ENCODE peak calls at places on chromosomes 5 and 9, in seven cellular contexts. One of them, this sample, is unnamed.

GRCh38 chr5:109567374-109568044 is 122.2 kb upstream of the MAN2A1 start:
- DNase-seq in trophoblast cell: peak; percentile 15
- DNase-seq in H1: no peak
- DNase-seq in mesenchymal stem cell: peak; percentile 91
- DNase-seq in mesendoderm: peak; percentile 59
- DNase-seq in IMR-90: peak; percentile 28
- DNase-seq in neuronal stem cell: no peak
- DNase-seq in this sample: no peak

GRCh38 chr9:33151007-33151557 is 16.1 kb downstream of the B4GALT1 start:
- DNase-seq in neuronal stem cell: no peak
- DNase-seq in mesendoderm: peak; percentile 45
- DNase-seq in trophoblast cell: peak; percentile 59
- DNase-seq in mesenchymal stem cell: peak; percentile 95
- DNase-seq in H1: no peak
- DNase-seq in IMR-90: peak; percentile 98
- DNase-seq in this sample: no peak

GRCh38 chr5:143023447-143024096 is 253.4 kb downstream of the ARHGAP26 start:
- DNase-seq in mesenchymal stem cell: no peak
- DNase-seq in neuronal stem cell: no peak
- DNase-seq in IMR-90: peak; percentile 68
- DNase-seq in mesendoderm: no peak
- DNase-seq in H1: no peak
- DNase-seq in trophoblast cell: no peak
- DNase-seq in this sample: no peak

GRCh38 chr5:169024426-169024825 is 276.5 kb downstream of the SLIT3 start:
- DNase-seq in mesenchymal stem cell: no peak
- DNase-seq in H1: no peak
- DNase-seq in mesendoderm: no peak
- DNase-seq in IMR-90: no peak
- DNase-seq in trophoblast cell: no peak
- DNase-seq in neuronal stem cell: no peak
- DNase-seq in this sample: no peak

GRCh38 chr5:123800640-123801039 is 288.7 kb downstream of the CSNK1G3 start:
- DNase-seq in mesenchymal stem cell: no peak
- DNase-seq in trophoblast cell: no peak
- DNase-seq in neuronal stem cell: no peak
- DNase-seq in mesendoderm: no peak
- DNase-seq in IMR-90: no peak
- DNase-seq in H1: no peak
- DNase-seq in this sample: no peak

GRCh38 chr5:81855576-81855975 is 104.7 kb upstream of the SSBP2 start:
- DNase-seq in H1: no peak
- DNase-seq in IMR-90: no peak
- DNase-seq in trophoblast cell: no peak
- DNase-seq in neuronal stem cell: no peak
- DNase-seq in mesenchymal stem cell: no peak
- DNase-seq in mesendoderm: no peak
- DNase-seq in this sample: no peak

GRCh38 chr9:86434039-86434726 is 80.0 kb upstream of the TUT7 start:
- DNase-seq in mesendoderm: peak; percentile 69
- DNase-seq in neuronal stem cell: peak; percentile 57
- DNase-seq in trophoblast cell: peak; percentile 81
- DNase-seq in IMR-90: peak; percentile 79
- DNase-seq in H1: no peak
- DNase-seq in mesenchymal stem cell: peak; percentile 80
- DNase-seq in this sample: no peak

GRCh38 chr9:13718086-13718485 is 438.6 kb upstream of the MPDZ start:
- DNase-seq in neuronal stem cell: no peak
- DNase-seq in trophoblast cell: peak; percentile 23
- DNase-seq in H1: no peak
- DNase-seq in mesendoderm: no peak
- DNase-seq in mesenchymal stem cell: no peak
- DNase-seq in IMR-90: peak; percentile 9
- DNase-seq in this sample: no peak

GRCh38 chr9:133514475-133515239 is 10.1 kb downstream of the MYMK start:
- DNase-seq in mesenchymal stem cell: no peak
- DNase-seq in trophoblast cell: no peak
- DNase-seq in neuronal stem cell: no peak
- DNase-seq in H1: no peak
- DNase-seq in IMR-90: no peak
- DNase-seq in mesendoderm: no peak
- DNase-seq in this sample: no peak

GRCh38 chr5:36943584-36943983 is 67.0 kb downstream of the NIPBL start:
- DNase-seq in mesenchymal stem cell: no peak
- DNase-seq in neuronal stem cell: no peak
- DNase-seq in mesendoderm: no peak
- DNase-seq in H1: no peak
- DNase-seq in IMR-90: no peak
- DNase-seq in trophoblast cell: no peak
- DNase-seq in this sample: no peak

GRCh38 chr5:169861934-169862333 is 118.4 kb downstream of the INSYN2B start:
- DNase-seq in neuronal stem cell: no peak
- DNase-seq in trophoblast cell: no peak
- DNase-seq in H1: no peak
- DNase-seq in mesendoderm: no peak
- DNase-seq in mesenchymal stem cell: peak; percentile 63
- DNase-seq in IMR-90: peak; percentile 96
- DNase-seq in this sample: no peak

GRCh38 chr9:14346826-14347407 is 33.0 kb upstream of the NFIB start:
- DNase-seq in IMR-90: no peak
- DNase-seq in mesenchymal stem cell: no peak
- DNase-seq in neuronal stem cell: no peak
- DNase-seq in mesendoderm: peak; percentile 60
- DNase-seq in trophoblast cell: no peak
- DNase-seq in H1: no peak
- DNase-seq in this sample: no peak

GRCh38 chr5:57816108-57816507 is 333.5 kb upstream of the ACTBL2 start:
- DNase-seq in mesenchymal stem cell: peak; percentile 77
- DNase-seq in mesendoderm: peak; percentile 37
- DNase-seq in IMR-90: peak; percentile 98
- DNase-seq in trophoblast cell: peak; percentile 56
- DNase-seq in H1: peak; percentile 15
- DNase-seq in neuronal stem cell: no peak
- DNase-seq in this sample: peak; percentile 26

GRCh38 chr5:36607838-36608783 is 1.7 kb downstream of the SLC1A3 start:
- DNase-seq in H1: no peak
- DNase-seq in mesenchymal stem cell: peak; percentile 6
- DNase-seq in IMR-90: no peak
- DNase-seq in mesendoderm: no peak
- DNase-seq in neuronal stem cell: no peak
- DNase-seq in trophoblast cell: peak; percentile 52
- DNase-seq in this sample: no peak

GRCh38 chr9:77261605-77262004 is 84.3 kb downstream of the VPS13A start:
- DNase-seq in H1: no peak
- DNase-seq in mesenchymal stem cell: no peak
- DNase-seq in trophoblast cell: no peak
- DNase-seq in mesendoderm: no peak
- DNase-seq in neuronal stem cell: no peak
- DNase-seq in IMR-90: no peak
- DNase-seq in this sample: no peak

GRCh38 chr9:2466703-2467102 is 154.9 kb upstream of the VLDLR start:
- DNase-seq in mesenchymal stem cell: no peak
- DNase-seq in H1: no peak
- DNase-seq in mesendoderm: no peak
- DNase-seq in IMR-90: no peak
- DNase-seq in neuronal stem cell: no peak
- DNase-seq in trophoblast cell: peak; percentile 61
- DNase-seq in this sample: no peak

GRCh38 chr9:138073408-138073807 is 195.8 kb downstream of the CACNA1B start:
- DNase-seq in trophoblast cell: no peak
- DNase-seq in H1: no peak
- DNase-seq in neuronal stem cell: no peak
- DNase-seq in mesendoderm: no peak
- DNase-seq in mesenchymal stem cell: no peak
- DNase-seq in IMR-90: no peak
- DNase-seq in this sample: no peak

GRCh38 chr5:142674438-142675210 is 11.3 kb downstream of the FGF1 start:
- DNase-seq in mesenchymal stem cell: peak; percentile 61
- DNase-seq in neuronal stem cell: no peak
- DNase-seq in IMR-90: peak; percentile 89
- DNase-seq in trophoblast cell: no peak
- DNase-seq in mesendoderm: no peak
- DNase-seq in H1: no peak
- DNase-seq in this sample: no peak

GRCh38 chr9:79764377-79764776 is 192.6 kb downstream of the TLE4 start:
- DNase-seq in trophoblast cell: peak; percentile 82
- DNase-seq in IMR-90: peak; percentile 98
- DNase-seq in mesendoderm: peak; percentile 70
- DNase-seq in mesenchymal stem cell: peak; percentile 92
- DNase-seq in neuronal stem cell: no peak
- DNase-seq in H1: no peak
- DNase-seq in this sample: no peak

GRCh38 chr5:139820130-139820529 is 24.5 kb downstream of the PSD2 start:
- DNase-seq in neuronal stem cell: no peak
- DNase-seq in trophoblast cell: no peak
- DNase-seq in H1: no peak
- DNase-seq in mesenchymal stem cell: no peak
- DNase-seq in mesendoderm: peak; percentile 21
- DNase-seq in IMR-90: no peak
- DNase-seq in this sample: no peak

GRCh38 chr9:24464321-24464951 is 81.3 kb downstream of the IZUMO3 start:
- DNase-seq in trophoblast cell: no peak
- DNase-seq in neuronal stem cell: no peak
- DNase-seq in mesenchymal stem cell: peak; percentile 45
- DNase-seq in mesendoderm: peak; percentile 92
- DNase-seq in IMR-90: no peak
- DNase-seq in H1: peak; percentile 3
- DNase-seq in this sample: no peak

GRCh38 chr9:77276799-77277198 is 99.5 kb downstream of the VPS13A start:
- DNase-seq in mesenchymal stem cell: no peak
- DNase-seq in IMR-90: no peak
- DNase-seq in mesendoderm: peak; percentile 34
- DNase-seq in neuronal stem cell: no peak
- DNase-seq in trophoblast cell: no peak
- DNase-seq in H1: no peak
- DNase-seq in this sample: no peak

GRCh38 chr9:91089405-91090131 is 272.1 kb downstream of the AUH start:
- DNase-seq in neuronal stem cell: no peak
- DNase-seq in H1: no peak
- DNase-seq in mesenchymal stem cell: peak; percentile 60
- DNase-seq in mesendoderm: peak; percentile 66
- DNase-seq in IMR-90: peak; percentile 73
- DNase-seq in trophoblast cell: peak; percentile 20
- DNase-seq in this sample: no peak

GRCh38 chr5:85488295-85488694 is 1103.6 kb upstream of the EDIL3 start:
- DNase-seq in IMR-90: no peak
- DNase-seq in neuronal stem cell: no peak
- DNase-seq in H1: no peak
- DNase-seq in mesenchymal stem cell: no peak
- DNase-seq in mesendoderm: no peak
- DNase-seq in trophoblast cell: no peak
- DNase-seq in this sample: no peak
- H4K8ac ChIP-seq in IMR-90: no peak overlapping the region
- H4K8ac ChIP-seq in neuronal stem cell: no peak overlapping the region
- H4K8ac ChIP-seq in H1: no peak overlapping the region
- H4K8ac ChIP-seq in mesenchymal stem cell: no peak overlapping the region
- H4K8ac ChIP-seq in mesendoderm: no peak overlapping the region
- H4K8ac ChIP-seq in trophoblast cell: no peak overlapping the region
- H4K8ac ChIP-seq in this sample: no peak overlapping the region

GRCh38 chr9:135038826-135039225 is 48.6 kb upstream of the OLFM1 start:
- DNase-seq in mesendoderm: no peak
- DNase-seq in neuronal stem cell: no peak
- DNase-seq in H1: no peak
- DNase-seq in IMR-90: no peak
- DNase-seq in mesenchymal stem cell: no peak
- DNase-seq in trophoblast cell: no peak
- DNase-seq in this sample: peak; percentile 23
- H3K9ac ChIP-seq in mesendoderm: no peak overlapping the region
- H3K9ac ChIP-seq in neuronal stem cell: no peak overlapping the region
- H3K9ac ChIP-seq in H1: no peak overlapping the region
- H3K9ac ChIP-seq in IMR-90: no peak overlapping the region
- H3K9ac ChIP-seq in mesenchymal stem cell: no peak overlapping the region
- H3K9ac ChIP-seq in trophoblast cell: no peak overlapping the region
- H3K9ac ChIP-seq in this sample: no peak overlapping the region

GRCh38 chr5:65156933-65157332 is 324.8 kb downstream of the ADAMTS6 start:
- DNase-seq in mesendoderm: no peak
- DNase-seq in trophoblast cell: no peak
- DNase-seq in H1: no peak
- DNase-seq in mesenchymal stem cell: no peak
- DNase-seq in neuronal stem cell: no peak
- DNase-seq in IMR-90: no peak
- DNase-seq in this sample: no peak
- H4K8ac ChIP-seq in mesendoderm: no peak overlapping the region
- H4K8ac ChIP-seq in trophoblast cell: no peak overlapping the region
- H4K8ac ChIP-seq in H1: no peak overlapping the region
- H4K8ac ChIP-seq in mesenchymal stem cell: no peak overlapping the region
- H4K8ac ChIP-seq in neuronal stem cell: no peak overlapping the region
- H4K8ac ChIP-seq in IMR-90: no peak overlapping the region
- H4K8ac ChIP-seq in this sample: no peak overlapping the region

GRCh38 chr9:89421595-89421994 is 76.3 kb downstream of the SEMA4D start:
- DNase-seq in mesendoderm: no peak
- DNase-seq in neuronal stem cell: no peak
- DNase-seq in IMR-90: peak; percentile 77
- DNase-seq in mesenchymal stem cell: no peak
- DNase-seq in H1: no peak
- DNase-seq in trophoblast cell: no peak
- DNase-seq in this sample: no peak

GRCh38 chr9:89420397-89420796 is 77.5 kb downstream of the SEMA4D start:
- DNase-seq in trophoblast cell: no peak
- DNase-seq in mesenchymal stem cell: no peak
- DNase-seq in neuronal stem cell: no peak
- DNase-seq in mesendoderm: no peak
- DNase-seq in IMR-90: no peak
- DNase-seq in H1: no peak
- DNase-seq in this sample: no peak

GRCh38 chr9:89418112-89418872 is 79.6 kb downstream of the SEMA4D start:
- DNase-seq in H1: no peak
- DNase-seq in mesendoderm: no peak
- DNase-seq in neuronal stem cell: no peak
- DNase-seq in mesenchymal stem cell: no peak
- DNase-seq in IMR-90: no peak
- DNase-seq in trophoblast cell: no peak
- DNase-seq in this sample: no peak

GRCh38 chr9:89419978-89420394 is 77.9 kb downstream of the SEMA4D start:
- DNase-seq in H1: no peak
- DNase-seq in trophoblast cell: no peak
- DNase-seq in mesenchymal stem cell: no peak
- DNase-seq in IMR-90: no peak
- DNase-seq in neuronal stem cell: no peak
- DNase-seq in mesendoderm: no peak
- DNase-seq in this sample: no peak

DNA sequence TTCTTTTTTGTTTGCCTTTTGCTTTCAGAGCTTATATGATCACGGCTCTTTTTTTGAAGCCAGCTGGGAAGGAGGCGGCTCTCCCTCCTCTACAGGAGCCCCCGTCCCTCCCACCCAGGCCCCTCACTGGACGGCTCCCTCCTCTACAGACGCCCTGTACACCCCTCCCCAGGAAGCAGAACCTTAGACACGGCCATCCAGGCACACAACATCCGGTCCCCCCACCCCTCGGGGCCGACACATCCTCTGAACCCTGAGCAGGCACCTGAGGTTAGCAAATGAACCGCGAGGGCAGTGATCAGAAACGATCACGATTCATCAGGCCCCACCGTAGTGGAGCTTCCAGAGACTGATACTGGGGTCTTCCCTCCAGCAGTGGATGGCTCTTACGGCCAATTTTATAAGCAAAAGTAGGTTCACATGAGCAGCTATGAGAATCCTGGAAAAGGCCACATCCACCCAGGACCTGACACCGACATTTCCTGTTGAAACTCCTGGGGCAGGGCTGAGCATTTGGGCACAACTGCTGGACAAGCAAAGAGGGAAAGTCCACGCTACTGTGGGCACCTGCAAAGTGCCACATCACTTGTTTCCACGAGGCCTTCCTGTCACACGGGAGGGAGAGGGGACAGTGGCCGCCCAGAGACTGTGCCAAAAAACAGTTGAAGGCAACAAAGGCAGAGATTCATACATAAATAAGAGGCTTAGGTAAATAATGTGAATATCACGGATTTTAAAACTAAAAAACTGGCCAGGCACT is 78.9 kb downstream of the SEMA4D start:
- DNase-seq in H1: no peak
- DNase-seq in trophoblast cell: no peak
- DNase-seq in IMR-90: no peak
- DNase-seq in neuronal stem cell: no peak
- DNase-seq in mesendoderm: no peak
- DNase-seq in mesenchymal stem cell: no peak
- DNase-seq in this sample: no peak
- H3K9ac ChIP-seq in H1: no peak overlapping the region
- H3K9ac ChIP-seq in trophoblast cell: no peak overlapping the region
- H3K9ac ChIP-seq in IMR-90: no peak overlapping the region
- H3K9ac ChIP-seq in neuronal stem cell: no peak overlapping the region
- H3K9ac ChIP-seq in mesendoderm: no peak overlapping the region
- H3K9ac ChIP-seq in mesenchymal stem cell: no peak overlapping the region
- H3K9ac ChIP-seq in this sample: no peak overlapping the region

This sample was measured in H9.